ENCODE peak calls at places on chromosomes 13 and 19, in four cellular contexts. O, L, Y and I are unnamed samples.

GRCh38 chr13:78602561-78603239 is 652 bp downstream of the POU4F1 start:
- DNase-seq in L (no peak), Y (no peak), O (no peak), I (no peak)

GRCh38 chr13:95267662-95268369 is 33.4 kb downstream of the ABCC4 start:
- DNase-seq in O (no peak), L (no peak), Y (no peak), I (no peak)

GRCh38 chr13:45086484-45086883 is 33.8 kb upstream of the GTF2F2 start:
- DNase-seq in O (no peak), Y (no peak), L (no peak), I (no peak)

GRCh38 chr13:32889986-32890565 is 126.1 kb upstream of the KL start:
- DNase-seq in L (no peak), O (no peak), Y (no peak), I (no peak)

GRCh38 chr13:39451301-39451700 is 151.7 kb downstream of the LHFPL6 start:
- DNase-seq in L (no peak), O (no peak), Y (no peak), I (no peak)

GRCh38 chr13:40388617-40389016 is 277.8 kb downstream of the FOXO1 start:
- DNase-seq in L (no peak), O (peak), Y (no peak), I (peak)

GRCh38 chr19:52638601-52639000 is 446 bp upstream of the ZNF83 start:
- DNase-seq in L (no peak), O (no peak), Y (no peak), I (no peak)

GRCh38 chr19:52190679-52191293 is 934 bp downstream of the PPP2R1A start:
- DNase-seq in L (no peak), Y (no peak), O (no peak), I (no peak)

GRCh38 chr13:71242191-71242590 is 624.8 kb downstream of the DACH1 start:
- DNase-seq in L (no peak), O (no peak), Y (no peak), I (no peak)

GRCh38 chr19:39074942-39075341 is 9.2 kb upstream of the ACP7 start:
- DNase-seq in Y (no peak), O (no peak), L (no peak), I (no peak)